ENCODE peak calls at places on chromosomes 12 and 14, in eight cellular contexts. One of them, this sample, is unnamed.
A peak's percentile ranks its signal among the peaks of the same experiment; 100 is the strongest.

GRCh38 chr14:76926521-76927251 is 100.5 kb downstream of the LRRC74A start:
- DNase-seq in stimulated activated CD4-positive, alpha-beta T cell treated with anti-CD3 and anti-CD28 coated beads, Interleukin-1b, Interleukin-23, amount 100 ng/mL, for 24 hours: no peak
- DNase-seq in psoas muscle: no peak
- DNase-seq in lower lobe of right lung: no peak
- DNase-seq in brain microvascular endothelial cell: peak; percentile 54
- DNase-seq in Daoy: peak; percentile 57
- DNase-seq in astrocyte: no peak
- DNase-seq in A549: no peak
- DNase-seq in this sample: no peak

GRCh38 chr12:127485528-127485927 is 781.4 kb upstream of the TMEM132C start:
- DNase-seq in Daoy: peak; percentile 94
- DNase-seq in astrocyte: peak; percentile 85
- DNase-seq in lower lobe of right lung: no peak
- DNase-seq in stimulated activated CD4-positive, alpha-beta T cell treated with anti-CD3 and anti-CD28 coated beads, Interleukin-1b, Interleukin-23, amount 100 ng/mL, for 24 hours: peak; percentile 1
- DNase-seq in A549: peak; percentile 24
- DNase-seq in psoas muscle: no peak
- DNase-seq in brain microvascular endothelial cell: peak; percentile 95
- DNase-seq in this sample: no peak

GRCh38 chr12:63668028-63668799 is at the start of gene DPY19L2:
- DNase-seq in brain microvascular endothelial cell: peak; percentile 46
- DNase-seq in Daoy: peak; percentile 88
- DNase-seq in stimulated activated CD4-positive, alpha-beta T cell treated with anti-CD3 and anti-CD28 coated beads, Interleukin-1b, Interleukin-23, amount 100 ng/mL, for 24 hours: peak; percentile 34
- DNase-seq in astrocyte: peak; percentile 63
- DNase-seq in psoas muscle: peak; percentile 54
- DNase-seq in lower lobe of right lung: peak; percentile 57
- DNase-seq in A549: peak; percentile 91
- DNase-seq in this sample: peak; percentile 21

GRCh38 chr12:119061208-119061796 is 80.0 kb downstream of the SRRM4 start:
- DNase-seq in astrocyte: peak; percentile 7
- DNase-seq in stimulated activated CD4-positive, alpha-beta T cell treated with anti-CD3 and anti-CD28 coated beads, Interleukin-1b, Interleukin-23, amount 100 ng/mL, for 24 hours: no peak
- DNase-seq in lower lobe of right lung: peak; percentile 69
- DNase-seq in Daoy: peak; percentile 14
- DNase-seq in psoas muscle: peak; percentile 46
- DNase-seq in A549: peak; percentile 53
- DNase-seq in brain microvascular endothelial cell: peak; percentile 34
- DNase-seq in this sample: no peak

GRCh38 chr14:91858536-91859275 is 8.6 kb downstream of the TC2N start:
- DNase-seq in psoas muscle: no peak
- DNase-seq in Daoy: peak; percentile 74
- DNase-seq in brain microvascular endothelial cell: peak; percentile 40
- DNase-seq in A549: peak; percentile 57
- DNase-seq in lower lobe of right lung: no peak
- DNase-seq in astrocyte: no peak
- DNase-seq in stimulated activated CD4-positive, alpha-beta T cell treated with anti-CD3 and anti-CD28 coated beads, Interleukin-1b, Interleukin-23, amount 100 ng/mL, for 24 hours: no peak
- DNase-seq in this sample: no peak

GRCh38 chr12:59388176-59388575 is 207.7 kb upstream of the SLC16A7 start:
- DNase-seq in psoas muscle: no peak
- DNase-seq in stimulated activated CD4-positive, alpha-beta T cell treated with anti-CD3 and anti-CD28 coated beads, Interleukin-1b, Interleukin-23, amount 100 ng/mL, for 24 hours: no peak
- DNase-seq in A549: no peak
- DNase-seq in Daoy: no peak
- DNase-seq in brain microvascular endothelial cell: no peak
- DNase-seq in lower lobe of right lung: no peak
- DNase-seq in astrocyte: no peak
- DNase-seq in this sample: no peak

GRCh38 chr12:81963026-81963425 is 203.9 kb upstream of the PPFIA2 start:
- DNase-seq in Daoy: no peak
- DNase-seq in A549: no peak
- DNase-seq in psoas muscle: no peak
- DNase-seq in astrocyte: no peak
- DNase-seq in stimulated activated CD4-positive, alpha-beta T cell treated with anti-CD3 and anti-CD28 coated beads, Interleukin-1b, Interleukin-23, amount 100 ng/mL, for 24 hours: no peak
- DNase-seq in lower lobe of right lung: no peak
- DNase-seq in brain microvascular endothelial cell: no peak
- DNase-seq in this sample: no peak

GRCh38 chr12:69936214-69936731 is 111.2 kb downstream of the MYRFL start:
- DNase-seq in stimulated activated CD4-positive, alpha-beta T cell treated with anti-CD3 and anti-CD28 coated beads, Interleukin-1b, Interleukin-23, amount 100 ng/mL, for 24 hours: no peak
- DNase-seq in astrocyte: no peak
- DNase-seq in A549: no peak
- DNase-seq in psoas muscle: no peak
- DNase-seq in Daoy: no peak
- DNase-seq in brain microvascular endothelial cell: no peak
- DNase-seq in lower lobe of right lung: peak; percentile 60
- DNase-seq in this sample: no peak

GRCh38 chr12:47773062-47773857 is at the start of gene SLC48A1:
- DNase-seq in brain microvascular endothelial cell: no peak
- DNase-seq in lower lobe of right lung: peak; percentile 85
- DNase-seq in astrocyte: peak; percentile 21
- DNase-seq in psoas muscle: peak; percentile 82
- DNase-seq in Daoy: peak; percentile 80
- DNase-seq in A549: peak; percentile 72
- DNase-seq in stimulated activated CD4-positive, alpha-beta T cell treated with anti-CD3 and anti-CD28 coated beads, Interleukin-1b, Interleukin-23, amount 100 ng/mL, for 24 hours: peak; percentile 58
- DNase-seq in this sample: no peak

GRCh38 chr12:48881652-48882324 is 16.1 kb upstream of the RND1 start:
- DNase-seq in brain microvascular endothelial cell: no peak
- DNase-seq in psoas muscle: no peak
- DNase-seq in lower lobe of right lung: no peak
- DNase-seq in stimulated activated CD4-positive, alpha-beta T cell treated with anti-CD3 and anti-CD28 coated beads, Interleukin-1b, Interleukin-23, amount 100 ng/mL, for 24 hours: no peak
- DNase-seq in Daoy: peak; percentile 9
- DNase-seq in A549: no peak
- DNase-seq in astrocyte: no peak
- DNase-seq in this sample: no peak

GRCh38 chr12:101767537-101767936 is 28.3 kb upstream of the SYCP3 start:
- DNase-seq in A549: no peak
- DNase-seq in brain microvascular endothelial cell: no peak
- DNase-seq in stimulated activated CD4-positive, alpha-beta T cell treated with anti-CD3 and anti-CD28 coated beads, Interleukin-1b, Interleukin-23, amount 100 ng/mL, for 24 hours: no peak
- DNase-seq in psoas muscle: no peak
- DNase-seq in lower lobe of right lung: no peak
- DNase-seq in astrocyte: no peak
- DNase-seq in Daoy: no peak
- DNase-seq in this sample: no peak

This sample was measured in thoracic aorta.